ENCODE peak calls at places on chromosome 17, in four cellular contexts. S, B, D and Z are unnamed samples.

GRCh38 chr17:71740866-71741265 is 380.0 kb upstream of the SOX9 start:
- DNase-seq in S (no peak), B (no peak), D (no peak), Z (no peak)

GRCh38 chr17:31266042-31266441 is 31.0 kb downstream of the OMG start:
- DNase-seq in S (peak; percentile 25), B (no peak), D (no peak), Z (no peak)

GRCh38 chr17:11986179-11986938 is 10.9 kb downstream of the ZNF18 start:
- DNase-seq in S (no peak), B (no peak), D (no peak), Z (no peak)

GRCh38 chr17:63094636-63095035 is 128.6 kb downstream of the TANC2 start:
- DNase-seq in S (no peak), B (no peak), D (no peak), Z (no peak)

GRCh38 chr17:6303664-6304063 is 131.3 kb downstream of the AIPL1 start:
- DNase-seq in S (peak; percentile 21), B (no peak), D (no peak), Z (no peak)

GRCh38 chr17:56011406-56012131 is 141.7 kb upstream of the ANKFN1 start:
- DNase-seq in S (no peak), B (no peak), D (no peak), Z (no peak)

GRCh38 chr17:27038676-27039075 is 255.2 kb upstream of the WSB1 start:
- DNase-seq in S (peak; percentile 31), B (no peak), D (peak; percentile 19), Z (no peak)

GRCh38 chr17:82441686-82442487 is 8.7 kb downstream of the CYBC1 start:
- DNase-seq in S (no peak), B (peak; percentile 80), D (no peak), Z (no peak)

GRCh38 chr17:53806473-53806872 is 16.3 kb upstream of the KIF2B start:
- DNase-seq in S (no peak), B (no peak), D (no peak), Z (no peak)

GRCh38 chr17:80765241-80766022 is 220.8 kb downstream of the RPTOR start:
- DNase-seq in S (no peak), B (no peak), D (no peak), Z (no peak)

GRCh38 chr17:57899391-57899790 is 49.5 kb upstream of the MRPS23 start:
- DNase-seq in S (no peak), B (no peak), D (no peak), Z (no peak)

GRCh38 chr17:14299261-14300093 is 1.4 kb upstream of the HS3ST3B1 start:
- DNase-seq in S (no peak), B (peak; percentile 86), D (no peak), Z (peak; percentile 57)

GRCh38 chr17:77449908-77450741 is 309.4 kb downstream of the SEC14L1 start:
- DNase-seq in S (no peak), B (peak; percentile 87), D (peak; percentile 91), Z (peak; percentile 86)

GRCh38 chr17:64148017-64148631 is 18.2 kb upstream of the ERN1 start:
- DNase-seq in S (peak; percentile 25), B (no peak), D (peak; percentile 78), Z (no peak)

GRCh38 chr17:79503440-79503839 is 107.4 kb downstream of the RBFOX3 start:
- DNase-seq in S (no peak), B (peak; percentile 32), D (no peak), Z (no peak)

GRCh38 chr17:19002191-19002590 is 2.4 kb downstream of the FAM83G start:
- DNase-seq in S (no peak), B (no peak), D (no peak), Z (no peak)

GRCh38 chr17:72244942-72245341 is 124.1 kb downstream of the SOX9 start:
- DNase-seq in S (no peak), B (no peak), D (no peak), Z (no peak)

GRCh38 chr17:17710728-17711541 is 29.7 kb downstream of the RAI1 start:
- DNase-seq in S (peak; percentile 95), B (no peak), D (peak; percentile 52), Z (no peak)

GRCh38 chr17:40111221-40112128 is 10.3 kb upstream of the MSL1 start:
- DNase-seq in S (peak; percentile 91), B (no peak), D (peak; percentile 87), Z (peak; percentile 82)

GRCh38 chr17:18859256-18859655 is 1.3 kb downstream of the PRPSAP2 start:
- DNase-seq in S (no peak), B (no peak), D (peak; percentile 28), Z (no peak)

GRCh38 chr17:49880291-49881053 is 32.6 kb upstream of the TAC4 start:
- DNase-seq in S (peak; percentile 84), B (peak; percentile 96), D (peak; percentile 97), Z (peak; percentile 92)
- TF ChIP-seq CTCF in S (peak; percentile 83), B (peak; percentile 98), D (peak; percentile 96), Z (peak; percentile 99)

GRCh38 chr17:44309472-44309871 is 1.1 kb downstream of the RUNDC3A start:
- DNase-seq in S (no peak), B (peak; percentile 54), D (no peak), Z (no peak)
- TF ChIP-seq CTCF in S (no peak), B (no peak), D (no peak), Z (no peak)

DNA sequence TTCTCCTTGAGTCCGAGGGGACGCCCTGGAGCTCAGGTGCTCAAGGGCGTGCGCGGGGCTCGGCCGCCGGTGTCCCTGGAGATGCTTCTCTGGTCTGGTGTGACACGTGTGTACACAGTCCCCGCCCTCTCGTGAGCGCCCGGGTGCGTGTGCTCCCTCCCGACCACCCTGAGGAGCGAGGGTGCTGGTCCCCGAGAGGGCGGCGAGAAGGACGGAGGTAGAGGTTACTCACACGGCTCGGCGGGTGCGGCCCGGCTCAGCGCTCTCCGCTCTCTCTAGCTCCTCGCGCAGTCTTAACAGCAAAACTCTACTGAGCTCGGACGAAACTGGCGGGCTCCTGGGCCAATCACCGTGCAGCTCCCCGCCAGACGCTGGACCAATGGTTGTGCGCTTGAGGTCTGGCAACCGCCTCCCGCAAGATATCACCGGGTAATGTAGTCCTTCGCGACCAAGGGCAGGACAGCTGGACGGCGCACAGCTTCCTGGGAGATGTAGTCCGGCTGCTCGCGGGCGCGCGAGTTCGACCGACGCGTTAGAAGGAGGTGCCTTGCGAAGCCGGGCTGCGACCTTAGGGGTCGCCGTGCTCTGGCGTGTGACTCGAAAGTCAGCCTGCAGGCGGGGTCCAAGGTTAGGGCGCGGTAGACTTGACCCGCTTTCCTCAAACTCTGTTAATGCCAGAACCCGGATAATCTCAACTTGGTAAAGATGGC is at the start of gene SLC25A19:
- DNase-seq in S (peak; percentile 100), B (peak; percentile 98), D (peak; percentile 99), Z (peak; percentile 96)
- TF ChIP-seq CTCF in S (no peak), B (peak; percentile 21), D (peak; percentile 26), Z (peak; percentile 47)

DNA sequence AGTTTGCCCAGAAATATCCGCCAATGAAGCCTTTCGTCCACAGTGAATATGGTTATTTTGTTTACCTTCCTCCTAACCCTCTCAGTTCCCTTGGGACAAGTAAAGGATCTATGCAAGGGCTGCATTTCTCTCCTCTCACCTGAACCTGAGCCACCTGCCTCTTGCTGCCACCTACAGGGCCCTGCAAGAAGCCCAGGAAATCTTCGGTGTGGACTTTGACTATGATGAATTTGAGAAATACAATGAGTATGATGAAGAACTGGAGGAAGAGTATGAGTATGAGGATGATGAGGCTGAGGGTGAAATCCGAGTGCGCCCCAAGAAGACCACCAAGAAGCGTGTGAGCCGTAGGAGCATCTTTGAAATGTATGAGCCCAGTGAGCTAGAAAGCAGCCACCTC is 14.0 kb downstream of the SUPT6H start:
- DNase-seq in S (peak; percentile 62), B (no peak), D (no peak), Z (no peak)
- TF ChIP-seq CTCF in S (peak; percentile 45), B (no peak), D (no peak), Z (no peak)